ENCODE peak calls at places on chromosomes 2 and 18, in five cellular contexts. V is A549, C is tibial nerve, N is HCT116, P is esophagus muscularis mucosa. Y is an unnamed sample. For H3K4me1, the result is how much of the 10 kb centered on the place peaks cover.

GRCh38 chr18:57775937-57776336 is 27.2 kb downstream of the ATP8B1 start:
- DNase-seq in N (peak), P (no peak), V (no peak), C (no peak), Y (no peak)

GRCh38 chr2:59389240-59389639 is 1148.1 kb upstream of the FANCL start:
- DNase-seq in C (no peak), N (no peak), V (peak), P (no peak), Y (peak)

GRCh38 chr18:41593276-41593675 is 361.8 kb upstream of the PIK3C3 start:
- DNase-seq in N (no peak), C (no peak), V (no peak), P (no peak), Y (no peak)

GRCh38 chr2:83784315-83784714 is 674.8 kb downstream of the SUCLG1 start:
- DNase-seq in C (no peak), V (no peak), N (no peak), P (no peak), Y (no peak)

GRCh38 chr18:73626859-73627258 is 520.8 kb downstream of the FBXO15 start:
- DNase-seq in N (no peak), V (no peak), C (no peak), P (no peak), Y (no peak)

GRCh38 chr2:47724221-47724981 is 58.5 kb upstream of the MSH6 start:
- DNase-seq in N (no peak), C (no peak), V (peak), P (no peak), Y (no peak)

GRCh38 chr2:64283641-64284371 is 139.6 kb upstream of the PELI1 start:
- DNase-seq in P (peak), N (no peak), V (no peak), C (no peak), Y (no peak)

GRCh38 chr2:229412686-229413085 is 141.6 kb upstream of the PID1 start:
- DNase-seq in N (no peak), V (no peak), C (no peak), P (no peak), Y (no peak)

GRCh38 chr2:12236136-12236834 is 480.5 kb upstream of the TRIB2 start:
- DNase-seq in N (no peak), V (no peak), C (no peak), P (no peak), Y (no peak)

GRCh38 chr18:62555135-62555534 is 32.3 kb downstream of the ZCCHC2 start:
- DNase-seq in C (no peak), P (no peak), V (no peak), N (no peak), Y (no peak)

GRCh38 chr18:21215480-21215879 is 26.6 kb upstream of the GREB1L start:
- DNase-seq in C (no peak), N (no peak), P (no peak), V (no peak), Y (no peak)

GRCh38 chr2:121058852-121059558 is 226.0 kb downstream of the TFCP2L1 start:
- DNase-seq in P (no peak), C (no peak), N (no peak), V (no peak), Y (no peak)

GRCh38 chr2:185208261-185208660 is 530.3 kb upstream of the FSIP2 start:
- DNase-seq in C (no peak), V (peak), P (no peak), N (peak), Y (no peak)

GRCh38 chr2:202001826-202002225 is 31.8 kb upstream of the FZD7 start:
- DNase-seq in V (no peak), C (no peak), N (no peak), P (no peak), Y (no peak)

GRCh38 chr18:40168026-40168425 is 1787.0 kb upstream of the PIK3C3 start:
- DNase-seq in V (no peak), N (no peak), C (no peak), P (no peak), Y (no peak)

GRCh38 chr18:58615150-58616132 is 13.4 kb downstream of the ALPK2 start:
- DNase-seq in P (no peak), V (no peak), N (no peak), C (no peak), Y (no peak)

GRCh38 chr2:231930601-231931281 is 4.5 kb upstream of the NPPC start:
- DNase-seq in P (no peak), V (no peak), C (no peak), N (no peak), Y (no peak)

GRCh38 chr2:47494267-47495130 is 91.5 kb downstream of the MSH2 start:
- DNase-seq in N (no peak), V (no peak), P (no peak), C (no peak), Y (no peak)

GRCh38 chr2:196516541-196516940 is 123.0 kb upstream of the CCDC150 start:
- DNase-seq in P (no peak), C (no peak), V (no peak), N (no peak), Y (no peak)

GRCh38 chr2:39377226-39377939 is 59.7 kb downstream of the MAP4K3 start:
- DNase-seq in P (no peak), V (no peak), C (no peak), N (no peak), Y (no peak)

GRCh38 chr18:55003695-55004094 is 44.4 kb upstream of the CCDC68 start:
- DNase-seq in C (no peak), V (no peak), P (no peak), N (no peak), Y (no peak)

GRCh38 chr2:188512456-188512855 is 220.8 kb downstream of the GULP1 start:
- DNase-seq in V (peak), P (no peak), C (no peak), N (no peak), Y (no peak)

GRCh38 chr18:32111706-32112105 is 20.0 kb downstream of the RNF138 start:
- DNase-seq in V (no peak), P (no peak), N (no peak), C (no peak), Y (no peak)

GRCh38 chr2:157246212-157247067 is 11.1 kb upstream of the GALNT5 start:
- DNase-seq in C (no peak), V (peak), P (no peak), N (peak), Y (no peak)

GRCh38 chr2:112055833-112056625 is 960 bp downstream of the TMEM87B start:
- DNase-seq in P (peak), V (peak), N (no peak), C (no peak), Y (no peak)

GRCh38 chr2:132797551-132797950 is 127.5 kb upstream of the LYPD1 start:
- DNase-seq in V (peak), C (no peak), N (no peak), P (no peak), Y (no peak)

GRCh38 chr18:8116346-8117007 is 492.8 kb upstream of the RAB12 start:
- DNase-seq in C (no peak), N (peak), V (peak), P (no peak), Y (no peak)

GRCh38 chr2:152336854-152337510 is 2.0 kb downstream of the FMNL2 start:
- DNase-seq in N (no peak), V (peak), C (peak), P (no peak), Y (no peak)

GRCh38 chr18:78069784-78070664 is 820.4 kb downstream of the GALR1 start:
- DNase-seq in P (peak), V (no peak), C (peak), N (no peak), Y (peak)

GRCh38 chr2:12592296-12592695 is 124.4 kb upstream of the TRIB2 start:
- DNase-seq in V (no peak), N (no peak), C (no peak), P (no peak), Y (no peak)

GRCh38 chr2:162888641-162889040 is 50.1 kb upstream of the KCNH7 start:
- DNase-seq in V (no peak), C (no peak), N (no peak), P (no peak), Y (no peak)

GRCh38 chr2:210113636-210114235 is 57.5 kb downstream of the KANSL1L start:
- DNase-seq in C (no peak), V (no peak), P (no peak), N (no peak), Y (no peak)

GRCh38 chr2:178523596-178524134 is 43.4 kb downstream of the PLEKHA3 start:
- DNase-seq in V (no peak), C (no peak), P (peak), N (no peak), Y (no peak)

GRCh38 chr2:108938069-108938710 is 50.8 kb downstream of the EDAR start:
- DNase-seq in N (no peak), V (no peak), C (no peak), P (no peak), Y (no peak)

GRCh38 chr18:58520964-58521363 is 107.9 kb downstream of the ALPK2 start:
- DNase-seq in C (no peak), N (no peak), V (no peak), P (no peak), Y (no peak)

GRCh38 chr2:42249887-42250286 is 80.7 kb downstream of the EML4 start:
- DNase-seq in N (no peak), P (no peak), C (no peak), V (no peak), Y (no peak)

DNA sequence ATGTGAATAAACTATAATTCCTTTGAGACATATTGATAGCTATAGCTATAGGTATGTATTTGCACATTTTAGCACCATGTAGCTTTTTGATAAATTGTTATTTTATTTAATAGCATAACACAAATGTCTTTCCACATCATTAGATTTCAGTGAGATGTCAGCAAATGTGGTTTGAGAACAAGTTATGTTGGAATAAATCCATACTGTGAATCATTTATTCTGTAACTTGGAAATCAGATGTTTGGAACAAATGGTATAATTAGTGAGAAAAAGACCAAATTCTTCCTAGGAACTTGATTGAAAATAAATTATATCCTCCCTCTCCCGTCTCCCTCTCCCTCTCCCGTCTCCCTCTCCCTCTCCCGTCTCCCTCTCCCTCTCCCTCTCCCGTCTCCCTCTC is 62.8 kb downstream of the NABP1 start:
- DNase-seq in C (no peak), V (no peak), N (no peak), P (no peak), Y (no peak)
- TF ChIP-seq POLR2A in C (no peak), V (no peak), N (no peak), P (no peak), Y (no peak)

GRCh38 chr2:172129404-172129803 is 26.7 kb upstream of the DLX2 start:
- DNase-seq in P (no peak), C (no peak), N (no peak), V (no peak), Y (no peak)
- H3K4me1 ChIP-seq in P (under half), C (under half), N (under half), V (under half), Y (under half)

DNA sequence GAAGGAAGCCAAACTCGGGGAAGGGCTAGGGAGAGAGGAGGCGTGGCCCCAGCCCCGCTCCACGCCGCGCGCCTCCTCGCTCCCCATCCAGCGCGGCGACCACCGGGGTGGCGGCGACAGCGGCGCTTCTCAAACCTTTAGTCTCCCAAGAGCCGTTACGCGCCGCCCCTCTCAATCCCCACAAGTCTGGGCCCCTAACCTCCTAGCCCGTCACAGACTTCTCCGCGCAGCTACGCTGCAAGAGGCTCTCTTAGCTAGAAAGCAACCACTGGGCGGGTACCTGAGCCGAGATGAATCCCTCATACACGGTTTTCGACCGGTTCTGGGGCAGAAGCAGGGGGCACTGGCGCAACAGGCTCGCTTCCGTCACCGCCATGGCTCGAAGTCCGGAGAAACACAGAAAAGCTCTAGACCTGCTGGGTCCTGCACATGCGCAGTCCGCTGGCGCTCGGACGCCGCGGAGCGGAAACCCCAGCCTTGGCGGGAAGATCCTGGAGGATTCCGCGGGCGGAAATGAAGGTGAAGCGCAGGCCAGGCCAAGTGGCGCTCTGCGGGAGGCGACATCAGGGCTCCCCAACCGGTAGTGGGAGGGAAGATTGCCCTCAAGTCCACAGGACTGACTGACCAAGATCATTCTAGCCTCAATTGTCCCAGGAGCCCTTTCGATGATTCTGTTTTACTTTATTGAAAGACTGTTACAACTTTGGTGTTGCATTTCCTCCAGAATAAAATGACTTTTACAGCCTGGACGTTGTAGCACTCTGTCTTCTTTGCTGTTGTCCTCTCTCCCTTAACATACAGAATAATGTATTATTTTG is at the start of gene FANCL:
- DNase-seq in V (peak), C (peak), P (peak), N (peak), Y (peak)
- TF ChIP-seq POLR2A in V (peak), C (peak), P (no peak), N (peak), Y (no peak)

DNA sequence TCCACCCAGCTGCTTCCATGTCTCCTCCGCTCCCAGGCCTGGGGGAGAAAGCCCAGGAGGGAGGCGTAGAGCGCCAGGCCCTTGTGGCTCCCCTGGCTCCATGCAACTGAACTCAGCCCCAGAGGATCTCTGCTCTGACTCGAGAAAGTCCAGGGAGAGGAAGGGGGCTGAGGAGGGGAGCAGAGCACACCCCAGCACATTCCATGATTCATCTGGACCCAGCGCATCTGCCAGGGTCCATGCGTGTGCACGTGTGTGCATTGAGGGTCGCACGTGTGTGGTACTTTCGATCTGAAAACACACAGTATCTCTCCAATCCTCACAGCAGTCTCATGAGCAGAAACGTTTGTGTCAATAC is 146.5 kb upstream of the ID2 start:
- DNase-seq in V (no peak), P (no peak), C (no peak), N (no peak), Y (peak)
- H3K4me1 ChIP-seq in V (under half), P (under half), C (under half), N (under half), Y (under half)

GRCh38 chr18:26185267-26185666 is 41.0 kb upstream of the TAF4B start:
- DNase-seq in P (no peak), C (no peak), N (peak), V (peak), Y (no peak)

GRCh38 chr18:26192233-26192632 is 34.0 kb upstream of the TAF4B start:
- DNase-seq in V (no peak), P (no peak), C (no peak), N (no peak), Y (no peak)

DNA sequence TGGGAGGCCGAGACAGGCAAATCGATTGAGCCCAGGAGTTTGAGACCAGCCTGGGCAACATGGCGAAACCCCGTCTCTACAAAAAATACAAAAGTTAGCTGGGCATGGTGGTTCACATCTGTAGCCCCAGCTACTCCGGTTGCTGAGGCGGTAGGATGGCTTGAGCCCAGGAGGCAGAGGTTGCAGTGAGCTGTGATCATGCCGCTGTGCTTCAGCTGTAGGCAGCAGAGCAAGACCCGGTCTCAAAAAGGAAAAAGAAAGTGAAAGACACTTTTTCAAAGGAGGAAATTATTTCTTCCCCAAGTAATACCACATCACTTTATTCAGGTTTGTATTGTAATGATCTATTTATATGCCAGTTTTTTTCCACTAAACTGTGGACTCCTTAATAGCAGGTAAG is 35.7 kb upstream of the TAF4B start:
- DNase-seq in N (no peak), C (no peak), V (no peak), P (no peak), Y (no peak)
- TF ChIP-seq POLR2A in N (no peak), C (no peak), V (no peak), P (no peak), Y (no peak)

DNA sequence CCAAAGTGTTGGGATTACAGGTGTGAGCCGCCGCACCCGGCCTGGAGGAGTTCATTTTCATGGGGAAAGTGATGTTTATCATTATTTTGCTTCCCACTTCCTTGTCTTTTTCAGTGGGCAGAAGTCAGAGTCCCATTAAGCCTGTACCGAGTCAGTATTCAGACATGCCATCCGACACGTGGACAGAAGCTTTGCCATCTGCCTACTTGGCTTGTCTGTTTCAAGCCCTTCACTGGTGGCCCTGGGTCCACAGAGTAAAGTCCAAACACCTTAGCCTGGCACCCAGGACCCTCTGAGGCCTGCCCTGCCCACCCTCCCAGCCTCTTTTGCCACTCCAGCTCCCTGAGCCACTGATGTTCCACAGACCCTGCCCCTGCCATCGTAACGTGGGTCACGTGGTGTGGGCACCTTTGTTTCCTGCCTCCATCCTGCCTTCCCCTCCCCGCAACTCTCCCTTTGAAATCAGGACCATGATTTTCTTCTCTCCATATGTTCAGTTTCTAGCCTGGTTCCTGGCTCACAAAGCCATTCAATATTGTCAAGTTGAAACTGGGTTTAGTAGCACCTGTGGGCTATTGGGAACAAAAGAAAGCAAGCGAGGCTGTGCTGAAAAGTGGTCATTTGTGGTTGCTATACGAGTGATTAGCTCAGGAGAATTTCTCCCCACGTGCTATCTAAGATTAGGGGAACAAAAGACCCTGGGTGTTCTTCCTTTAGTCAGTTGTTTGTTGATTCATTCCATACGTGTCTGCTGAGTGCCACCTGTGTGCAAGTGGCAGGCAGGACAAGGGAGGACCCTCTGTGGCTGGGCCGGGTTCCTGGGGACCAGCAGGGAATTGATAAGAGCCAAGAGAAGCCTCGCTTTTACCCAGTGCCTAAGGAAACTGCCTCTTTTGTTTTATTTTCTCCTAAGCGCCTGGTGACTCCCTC is 5.1 kb upstream of the ODC1 start:
- DNase-seq in V (no peak), N (no peak), C (no peak), P (no peak), Y (no peak)
- H3K4me1 ChIP-seq in V (half or more), N (under half), C (under half), P (half or more), Y (under half)

GRCh38 chr18:11689031-11689971 is at the start of gene GNAL:
- DNase-seq in N (peak), P (peak), V (peak), C (peak), Y (peak)
- TF ChIP-seq POLR2A in N (no peak), P (no peak), V (no peak), C (no peak), Y (no peak)

GRCh38 chr2:241563031-241563507 is 4.5 kb downstream of the BOK start:
- DNase-seq in C (no peak), N (no peak), P (no peak), V (no peak), Y (no peak)
- H3K4me1 ChIP-seq in C (under half), N (under half), P (half or more), V (under half), Y (under half)

Y was measured in breast epithelium.